ENCODE peak calls at places on chromosomes 13 and 19, in seven cellular contexts. Z is activated CD4-positive, alpha-beta T cell treated with anti-CD3 and anti-CD28 coated beads, Interleukin-2, amount 50 U/mL, for 24 hours; N is stimulated activated CD4-positive, alpha-beta T cell treated with anti-CD3 and anti-CD28 coated beads, Interleukin-1b, Interleukin-23, amount 100 ng/mL, for 24 hours; K is fibroblast of pulmonary artery; P is foreskin fibroblast; V is NCI-H1694 treated with DMSO at 0.1 percent for 48 hours; I is NCI-H510A treated with DMSO at 0.1 percent for 48 hours. W is an unnamed sample.

GRCh38 chr13:42001580-42001979 is 40.7 kb upstream of the VWA8 start:
- DNase-seq in Z (no peak), N (no peak), K (peak), P (peak), V (no peak), I (no peak), W (no peak)

GRCh38 chr13:59710416-59710815 is 453.3 kb downstream of the DIAPH3 start:
- DNase-seq in Z (no peak), N (no peak), K (no peak), P (no peak), V (no peak), I (no peak), W (no peak)

GRCh38 chr13:74132152-74132767 is 1.9 kb downstream of the KLF12 start:
- DNase-seq in Z (no peak), N (no peak), K (peak), P (peak), V (no peak), I (peak), W (peak)

GRCh38 chr13:37270206-37271001 is 164.9 kb upstream of the CSNK1A1L start:
- DNase-seq in Z (no peak), N (no peak), K (no peak), P (no peak), V (no peak), I (no peak), W (no peak)

GRCh38 chr13:66665991-66666390 is 564.1 kb downstream of the PCDH9 start:
- DNase-seq in Z (no peak), N (no peak), K (peak), P (peak), V (peak), I (peak), W (no peak)

GRCh38 chr13:48923376-48923775 is 52.3 kb upstream of the FNDC3A start:
- DNase-seq in Z (no peak), N (no peak), K (no peak), P (no peak), V (no peak), I (no peak), W (no peak)

GRCh38 chr19:3224346-3225325 is at the start of gene CELF5:
- DNase-seq in Z (no peak), N (peak), K (peak), P (peak), V (no peak), I (peak), W (peak)

GRCh38 chr13:50561774-50562173 is 281.7 kb downstream of the DLEU7 start:
- DNase-seq in Z (no peak), N (no peak), K (no peak), P (no peak), V (no peak), I (no peak), W (no peak)

GRCh38 chr19:46784262-46785053 is 3.9 kb downstream of the SLC1A5 start:
- DNase-seq in Z (peak), N (peak), K (peak), P (peak), V (peak), I (peak), W (peak)

GRCh38 chr19:48842744-48843162 is 6.5 kb upstream of the HSD17B14 start:
- DNase-seq in Z (no peak), N (no peak), K (peak), P (peak), V (peak), I (peak), W (peak)

GRCh38 chr19:6423499-6424189 is 967 bp downstream of the KHSRP start:
- DNase-seq in Z (no peak), N (no peak), K (peak), P (peak), V (peak), I (no peak), W (peak)

GRCh38 chr19:3338541-3339181 is 27.7 kb upstream of the NFIC start:
- DNase-seq in Z (no peak), N (no peak), K (no peak), P (no peak), V (no peak), I (no peak), W (peak)

GRCh38 chr19:22634450-22634827 is 315 bp downstream of the ZNF492 start:
- DNase-seq in Z (no peak), N (no peak), K (no peak), P (no peak), V (no peak), I (no peak), W (no peak)

GRCh38 chr13:52835071-52835793 is 13.2 kb downstream of the PCDH8 start:
- DNase-seq in Z (no peak), N (no peak), K (no peak), P (no peak), V (no peak), I (no peak), W (no peak)

GRCh38 chr13:42036711-42037110 is 11.7 kb upstream of the DGKH start:
- DNase-seq in Z (no peak), N (no peak), K (no peak), P (no peak), V (no peak), I (no peak), W (no peak)

GRCh38 chr19:41616785-41617621 is 9.9 kb downstream of the CEACAM4 start:
- DNase-seq in Z (no peak), N (no peak), K (peak), P (peak), V (no peak), I (no peak), W (no peak)

GRCh38 chr19:38208571-38208970 is 15.5 kb downstream of the DPF1 start:
- DNase-seq in Z (no peak), N (no peak), K (no peak), P (no peak), V (no peak), I (no peak), W (no peak)

GRCh38 chr19:58571575-58571947 is 1.6 kb downstream of the MZF1 start:
- DNase-seq in Z (no peak), N (no peak), K (no peak), P (no peak), V (no peak), I (no peak), W (peak)

GRCh38 chr13:29923554-29924481 is 73.4 kb upstream of the UBL3 start:
- DNase-seq in Z (peak), N (peak), K (peak), P (peak), V (no peak), I (peak), W (peak)

GRCh38 chr19:53037101-53038097 is 7.1 kb upstream of the ERVV-2 start:
- DNase-seq in Z (no peak), N (no peak), K (peak), P (peak), V (no peak), I (no peak), W (no peak)

GRCh38 chr13:34076943-34077703 is 259.2 kb downstream of the RFC3 start:
- DNase-seq in Z (no peak), N (no peak), K (peak), P (peak), V (peak), I (peak), W (no peak)

GRCh38 chr13:45385320-45385719 is 32.9 kb downstream of the SLC25A30 start:
- DNase-seq in Z (no peak), N (no peak), K (no peak), P (no peak), V (no peak), I (no peak), W (no peak)

GRCh38 chr19:1101337-1101698 is 2.5 kb upstream of the GPX4 start:
- DNase-seq in Z (no peak), N (no peak), K (no peak), P (no peak), V (no peak), I (no peak), W (no peak)

GRCh38 chr13:60398949-60399589 is 2.0 kb downstream of the TDRD3 start:
- DNase-seq in Z (no peak), N (no peak), K (peak), P (peak), V (no peak), I (no peak), W (no peak)

GRCh38 chr19:13060233-13060963 is 42.3 kb downstream of the LYL1 start:
- DNase-seq in Z (no peak), N (no peak), K (peak), P (no peak), V (no peak), I (no peak), W (no peak)

GRCh38 chr19:35928507-35928906 is 7.7 kb upstream of the LRFN3 start:
- DNase-seq in Z (no peak), N (no peak), K (no peak), P (no peak), V (no peak), I (no peak), W (no peak)

GRCh38 chr13:85601526-85601925 is 197.7 kb downstream of the SLITRK6 start:
- DNase-seq in Z (no peak), N (no peak), K (no peak), P (no peak), V (no peak), I (peak), W (no peak)

GRCh38 chr19:30426864-30427263 is 54.7 kb downstream of the ZNF536 start:
- DNase-seq in Z (no peak), N (no peak), K (no peak), P (no peak), V (no peak), I (no peak), W (no peak)

W was measured in activated CD4-positive, alpha-beta memory T cell treated with anti-CD3 and anti-CD28 coated beads, Interleukin-2, amount 10 ng/mL, durations not matched to agents 7 days and 5 days.